ENCODE peak calls at places on chromosomes 16 and 17, in ten cellular contexts. Q, J, E, M, N, L, U, T, K and Z are unnamed samples.
A peak's percentile ranks its signal among the peaks of the same experiment; 100 is the strongest.

GRCh38 chr17:1997587-1998425 is 27.3 kb downstream of the RTN4RL1 start:
- DNase-seq in Q (peak; percentile 51), J (peak; percentile 77), E (no peak), M (no peak), N (peak; percentile 89), L (no peak), U (no peak), T (no peak), K (peak; percentile 83), Z (peak; percentile 78)

GRCh38 chr17:29687601-29688000 is 64.9 kb upstream of the CORO6 start:
- DNase-seq in Q (no peak), J (no peak), E (no peak), M (no peak), N (no peak), L (no peak), U (no peak), T (peak; percentile 29), K (no peak), Z (no peak)

GRCh38 chr17:15966183-15966878 is 21.4 kb downstream of the ADORA2B start:
- DNase-seq in Q (peak; percentile 94), J (peak; percentile 47), E (no peak), M (no peak), N (peak; percentile 72), L (no peak), U (peak; percentile 21), T (peak; percentile 88), K (peak; percentile 68), Z (no peak)

GRCh38 chr17:60065867-60066266 is 12.9 kb downstream of the HEATR6 start:
- DNase-seq in Q (no peak), J (no peak), E (no peak), M (no peak), N (no peak), L (no peak), U (no peak), T (peak; percentile 63), K (no peak), Z (no peak)

GRCh38 chr16:15682105-15682570 is 32.1 kb downstream of the NDE1 start:
- DNase-seq in Q (peak; percentile 62), J (no peak), E (no peak), M (peak; percentile 33), N (peak; percentile 29), L (peak; percentile 60), U (no peak), T (peak; percentile 84), K (peak; percentile 21), Z (no peak)

GRCh38 chr17:41959336-41960095 is 7.1 kb upstream of the CNP start:
- DNase-seq in Q (peak; percentile 36), J (no peak), E (no peak), M (peak; percentile 27), N (no peak), L (peak; percentile 73), U (no peak), T (peak; percentile 36), K (no peak), Z (no peak)

GRCh38 chr16:12677472-12677871 is 126.2 kb downstream of the CPPED1 start:
- DNase-seq in Q (no peak), J (no peak), E (no peak), M (no peak), N (no peak), L (no peak), U (no peak), T (no peak), K (no peak), Z (no peak)

GRCh38 chr16:63038563-63039131 is 1002.4 kb upstream of the CDH8 start:
- DNase-seq in Q (no peak), J (no peak), E (no peak), M (no peak), N (no peak), L (no peak), U (no peak), T (no peak), K (no peak), Z (no peak)

DNA sequence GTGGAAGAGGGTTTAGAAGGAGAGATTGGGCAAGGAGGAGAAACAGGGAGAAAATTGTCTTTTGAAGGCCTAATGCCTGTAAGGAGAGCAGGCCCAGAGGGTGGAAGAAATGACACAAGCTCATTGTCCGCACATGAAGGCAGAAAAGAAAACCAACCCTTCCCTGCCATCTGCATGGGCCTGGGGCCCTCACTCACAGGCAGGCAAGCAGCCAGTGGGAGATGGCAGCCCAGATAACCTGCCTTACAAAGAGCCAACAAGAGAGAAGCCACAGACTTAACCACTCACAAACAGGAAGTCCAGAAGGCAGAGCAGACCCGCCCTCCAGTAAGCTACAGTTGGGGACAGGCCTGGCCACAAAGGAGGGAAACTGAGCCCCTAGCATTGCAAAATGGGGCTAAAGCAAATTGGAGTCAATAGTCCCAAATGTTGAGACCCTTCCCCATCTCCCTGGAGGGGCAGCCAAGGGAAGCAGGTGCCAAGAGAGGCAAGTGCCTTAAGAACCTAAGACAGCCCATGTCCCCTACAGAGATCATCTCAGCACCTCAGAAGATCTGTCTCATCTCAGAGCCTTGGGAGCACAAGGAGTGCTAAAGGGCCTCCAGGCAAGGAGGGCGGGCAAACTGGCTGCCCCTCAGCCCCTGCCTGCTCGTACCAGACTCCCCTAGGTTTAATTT is 7.3 kb upstream of the TSPOAP1 start:
- DNase-seq in Q (peak; percentile 70), J (no peak), E (no peak), M (no peak), N (peak; percentile 53), L (peak; percentile 76), U (peak; percentile 58), T (no peak), K (peak; percentile 70), Z (peak; percentile 65)
- TF ChIP-seq POLR2A in Q (no peak), J (no peak), E (no peak), M (no peak), N (no peak), L (peak; percentile 74), U (peak; percentile 20), T (no peak), K (peak; percentile 41), Z (no peak)

GRCh38 chr17:4948166-4948996 is at the start of gene PFN1:
- DNase-seq in Q (peak; percentile 94), J (peak; percentile 87), E (no peak), M (peak; percentile 74), N (peak; percentile 92), L (peak; percentile 89), U (peak; percentile 96), T (peak; percentile 81), K (peak; percentile 94), Z (peak; percentile 87)

GRCh38 chr17:4950075-4950756 is 703 bp upstream of the ENO3 start:
- DNase-seq in Q (peak; percentile 59), J (no peak), E (no peak), M (no peak), N (peak; percentile 61), L (peak; percentile 55), U (peak; percentile 83), T (peak; percentile 38), K (peak; percentile 75), Z (no peak)

GRCh38 chr17:4950757-4951204 is at the start of gene ENO3:
- DNase-seq in Q (no peak), J (no peak), E (no peak), M (no peak), N (no peak), L (peak; percentile 35), U (no peak), T (no peak), K (peak; percentile 37), Z (no peak)

GRCh38 chr17:4948997-4949320 is 629 bp upstream of the PFN1 start:
- DNase-seq in Q (peak; percentile 88), J (peak; percentile 73), E (no peak), M (peak; percentile 64), N (peak; percentile 83), L (peak; percentile 84), U (peak; percentile 92), T (peak; percentile 88), K (peak; percentile 87), Z (peak; percentile 80)

GRCh38 chr17:4949321-4950074 is 1.2 kb upstream of the PFN1 start:
- DNase-seq in Q (peak; percentile 89), J (peak; percentile 44), E (no peak), M (peak; percentile 41), N (peak; percentile 82), L (peak; percentile 84), U (peak; percentile 89), T (peak; percentile 42), K (peak; percentile 93), Z (peak; percentile 68)
- TF ChIP-seq POLR2AphosphoS5 in Q (peak; percentile 51), J (no peak), E (no peak), M (peak; percentile 46), N (peak; percentile 14), L (no peak), U (peak; percentile 42), T (peak; percentile 42), K (no peak), Z (no peak)

DNA sequence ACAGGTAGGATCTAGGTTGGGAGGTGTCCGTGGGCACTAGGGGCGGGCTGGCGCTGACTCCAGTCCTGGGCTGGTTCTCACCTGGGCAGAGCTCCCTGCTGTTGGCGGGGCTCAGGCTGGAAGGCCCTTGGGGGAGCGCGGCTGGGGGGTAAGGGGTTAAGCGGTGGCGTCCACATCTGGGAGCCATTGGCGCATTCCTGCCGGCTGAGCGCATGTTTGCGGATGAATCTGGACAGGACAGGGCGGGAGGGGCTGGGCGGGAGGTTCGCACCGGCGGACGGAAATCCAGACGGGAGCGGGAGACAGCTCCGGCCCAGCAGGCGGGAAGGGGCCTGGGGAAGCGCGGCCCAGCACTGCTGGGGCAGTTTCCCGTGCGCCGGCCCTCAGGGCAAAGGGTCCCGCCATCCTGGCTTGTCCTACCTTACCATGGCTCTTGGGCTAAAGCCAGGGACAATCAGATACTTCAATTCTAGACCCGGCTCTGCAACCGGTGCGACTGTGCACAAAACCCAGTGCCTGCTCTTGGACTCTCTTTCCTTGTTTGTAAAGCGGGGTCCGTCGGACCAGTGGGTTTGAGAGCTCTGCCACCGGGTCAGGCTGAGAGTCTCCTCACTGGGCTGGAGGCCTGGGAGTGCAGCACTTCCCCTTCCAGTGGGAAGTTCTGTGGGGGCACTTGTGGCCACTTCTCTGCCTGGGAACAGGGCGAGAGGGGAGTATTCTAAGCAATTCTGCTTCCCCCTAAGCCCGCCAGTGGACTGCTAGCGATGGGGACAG is 7.8 kb downstream of the RARA start:
- DNase-seq in Q (peak; percentile 61), J (peak; percentile 56), E (no peak), M (peak; percentile 40), N (peak; percentile 45), L (no peak), U (peak; percentile 90), T (peak; percentile 54), K (peak; percentile 72), Z (peak; percentile 73)
- H3K4me1 ChIP-seq in Q (peaks cover 91% of the 10 kb centered on the region), J (peaks cover 36% of the 10 kb centered on the region), E (no peaks in the 10 kb centered on the region), M (peaks cover 69% of the 10 kb centered on the region), N (peaks cover 94% of the 10 kb centered on the region), L (peaks cover 46% of the 10 kb centered on the region), U (peaks cover 94% of the 10 kb centered on the region), T (peaks cover 72% of the 10 kb centered on the region), K (peaks cover 71% of the 10 kb centered on the region), Z (peaks cover 61% of the 10 kb centered on the region)

DNA sequence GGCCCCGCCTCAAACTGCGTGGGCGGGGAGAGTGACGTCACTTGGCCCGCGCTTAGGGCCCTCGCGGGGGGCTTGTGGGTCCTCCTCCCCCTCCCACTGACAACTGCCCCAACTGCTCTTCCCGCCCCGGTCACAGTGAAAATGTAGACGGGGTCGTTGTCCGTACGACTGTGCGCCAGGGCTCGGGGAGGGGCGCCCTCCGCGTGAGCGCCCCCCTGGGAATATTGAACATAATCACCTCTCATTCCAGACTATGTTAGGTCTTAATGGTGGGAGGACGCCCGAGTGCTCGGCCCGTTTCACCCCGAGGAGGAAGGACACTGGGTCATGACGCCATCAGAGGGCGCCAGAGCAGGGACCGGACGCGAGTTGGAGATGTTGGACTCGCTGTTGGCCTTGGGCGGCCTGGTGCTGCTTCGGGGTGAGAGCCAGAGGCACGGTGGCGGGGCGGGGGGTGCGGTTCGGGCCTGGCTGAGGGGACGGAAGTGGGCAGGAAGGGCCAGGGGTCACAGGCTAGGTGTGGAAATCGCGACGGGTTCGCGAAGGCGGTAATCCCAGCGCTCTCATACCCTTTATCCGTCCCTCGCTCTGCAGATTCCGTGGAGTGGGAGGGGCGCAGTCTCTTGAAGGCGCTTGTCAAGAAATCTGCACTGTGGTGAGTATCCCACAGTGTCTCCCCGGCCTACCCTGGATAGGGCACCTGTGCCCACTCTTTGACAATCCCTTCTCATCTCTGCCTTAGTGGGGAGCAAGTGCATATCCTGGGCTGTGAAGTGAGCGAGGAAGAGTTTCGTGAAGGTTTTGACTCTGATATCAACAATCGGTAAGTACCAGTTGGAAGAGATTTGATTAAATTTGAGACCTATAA is at the start of gene ELP5:
- DNase-seq in Q (peak; percentile 95), J (peak; percentile 88), E (no peak), M (peak; percentile 92), N (peak; percentile 94), L (peak; percentile 84), U (peak; percentile 97), T (peak; percentile 99), K (peak; percentile 96), Z (peak; percentile 92)
- TF ChIP-seq POLR2A in Q (peak; percentile 64), J (peak; percentile 43), E (peak; percentile 91), M (peak; percentile 6), N (peak; percentile 33), L (peak; percentile 92), U (no peak), T (peak; percentile 49), K (peak; percentile 82), Z (peak; percentile 25)